ENCODE peak calls at places on chromosomes 13 and 19, in five cellular contexts. Q is cardiac muscle cell; K is ELF-1; A is occipital lobe; E is activated T-helper 1 cell treated with anti-CD3 and anti-CD28 coated beads, Interleukin-12 subunit alpha, Interleukin-12 subunit beta, Interleukin-2, Interleukin-4 antibody, amounts not matched to agents 30 ng/mL and 10 ng/mL and 1 ng/mL, durations not matched to agents 14 hours and 24 hours and 36 hours. O is an unnamed sample.
A peak's percentile ranks its signal among the peaks of the same experiment; 100 is the strongest.

GRCh38 chr19:41839211-41839610 is 5.3 kb downstream of the LYPD4 start:
- DNase-seq in Q (no peak), K (no peak), A (no peak), E (no peak), O (no peak)

GRCh38 chr19:53055117-53055516 is 10.6 kb downstream of the ERVV-2 start:
- DNase-seq in Q (peak; percentile 18), K (no peak), A (no peak), E (no peak), O (no peak)

GRCh38 chr13:21078501-21078900 is 17.1 kb upstream of the LATS2 start:
- DNase-seq in Q (no peak), K (no peak), A (no peak), E (no peak), O (no peak)

GRCh38 chr13:20326809-20327208 is 94.7 kb upstream of the GJB6 start:
- DNase-seq in Q (no peak), K (no peak), A (no peak), E (no peak), O (no peak)

GRCh38 chr13:51733656-51734334 is 70.2 kb downstream of the DHRS12 start:
- DNase-seq in Q (peak; percentile 9), K (peak; percentile 13), A (no peak), E (no peak), O (no peak)

GRCh38 chr19:16249826-16250434 is 52.2 kb downstream of the AP1M1 start:
- DNase-seq in Q (no peak), K (no peak), A (no peak), E (no peak), O (no peak)

GRCh38 chr13:109228211-109228610 is 558.2 kb downstream of the IRS2 start:
- DNase-seq in Q (no peak), K (no peak), A (no peak), E (no peak), O (no peak)

GRCh38 chr13:67443901-67444300 is 213.8 kb upstream of the PCDH9 start:
- DNase-seq in Q (no peak), K (no peak), A (no peak), E (no peak), O (no peak)

GRCh38 chr13:101916108-101916757 is 463.8 kb downstream of the ITGBL1 start:
- DNase-seq in Q (peak; percentile 63), K (peak; percentile 48), A (no peak), E (no peak), O (no peak)

O was measured in GM06990.